ENCODE peak calls at places on chromosomes 16 and 17, in nine cellular contexts. U is OCI-LY7, O is fibroblast of the aortic adventitia, L is brain microvascular endothelial cell, E is right lobe of liver, W is dorsolateral prefrontal cortex, S is thoracic aorta, I is A549, Q is fibroblast of lung. T is an unnamed sample.

GRCh38 chr17:74528491-74529199 is 2.6 kb downstream of the CD300LB start:
- DNase-seq in U (peak; percentile 55), O (no peak), L (no peak), E (no peak), W (no peak), S (no peak), I (no peak), Q (no peak), T (peak; percentile 73)

GRCh38 chr17:67293251-67294203 is 48.5 kb upstream of the HELZ start:
- DNase-seq in U (peak; percentile 83), O (peak; percentile 48), L (peak; percentile 39), E (peak; percentile 75), W (peak; percentile 51), S (no peak), I (peak; percentile 79), Q (peak; percentile 50), T (peak; percentile 83)

GRCh38 chr17:31435581-31435980 is 44.1 kb downstream of the RAB11FIP4 start:
- DNase-seq in U (no peak), O (no peak), L (no peak), E (no peak), W (no peak), S (no peak), I (no peak), Q (no peak), T (no peak)

GRCh38 chr17:71224824-71225575 is 895.8 kb upstream of the SOX9 start:
- DNase-seq in U (no peak), O (no peak), L (no peak), E (no peak), W (no peak), S (no peak), I (no peak), Q (peak; percentile 10), T (no peak)

GRCh38 chr16:57843400-57843799 is 41.1 kb upstream of the KIFC3 start:
- DNase-seq in U (no peak), O (no peak), L (no peak), E (no peak), W (no peak), S (no peak), I (no peak), Q (no peak), T (no peak)

GRCh38 chr16:48373258-48374050 is 11.8 kb downstream of the SIAH1 start:
- DNase-seq in U (no peak), O (peak; percentile 30), L (no peak), E (no peak), W (no peak), S (no peak), I (no peak), Q (no peak), T (no peak)

GRCh38 chr17:41100081-41100480 is 1.9 kb downstream of the KRTAP4-16 start:
- DNase-seq in U (no peak), O (no peak), L (no peak), E (no peak), W (no peak), S (no peak), I (no peak), Q (no peak), T (no peak)

GRCh38 chr17:65638221-65638940 is 76.9 kb upstream of the AXIN2 start:
- DNase-seq in U (no peak), O (peak; percentile 27), L (no peak), E (no peak), W (no peak), S (no peak), I (no peak), Q (peak; percentile 88), T (no peak)

GRCh38 chr16:17470002-17470870 is 524 bp downstream of the XYLT1 start:
- DNase-seq in U (peak; percentile 55), O (peak; percentile 12), L (no peak), E (peak; percentile 36), W (peak; percentile 63), S (no peak), I (no peak), Q (no peak), T (no peak)

GRCh38 chr17:68035131-68035522 is 408 bp upstream of the KPNA2 start:
- DNase-seq in U (peak; percentile 98), O (no peak), L (peak; percentile 91), E (peak; percentile 94), W (peak; percentile 96), S (peak; percentile 77), I (no peak), Q (no peak), T (no peak)

GRCh38 chr16:2953706-2954105 is 10.4 kb upstream of the KREMEN2 start:
- DNase-seq in U (peak; percentile 88), O (no peak), L (no peak), E (no peak), W (peak; percentile 39), S (no peak), I (no peak), Q (no peak), T (no peak)

GRCh38 chr17:8479431-8479947 is 43.8 kb downstream of the NDEL1 start:
- DNase-seq in U (no peak), O (peak; percentile 97), L (no peak), E (no peak), W (peak; percentile 82), S (no peak), I (no peak), Q (peak; percentile 81), T (no peak)

GRCh38 chr17:32485261-32485955 is 1.4 kb upstream of the CDK5R1 start:
- DNase-seq in U (no peak), O (no peak), L (no peak), E (no peak), W (no peak), S (no peak), I (no peak), Q (no peak), T (no peak)

GRCh38 chr16:77437859-77438258 is 3.0 kb upstream of the ADAMTS18 start:
- DNase-seq in U (no peak), O (peak; percentile 37), L (peak; percentile 56), E (no peak), W (no peak), S (no peak), I (peak; percentile 29), Q (peak; percentile 52), T (no peak)

GRCh38 chr17:31739300-31739699 is 119.7 kb downstream of the COPRS start:
- DNase-seq in U (no peak), O (peak; percentile 96), L (peak; percentile 29), E (no peak), W (no peak), S (no peak), I (no peak), Q (peak; percentile 84), T (no peak)

GRCh38 chr17:72616457-72616856 is 476.0 kb downstream of the SLC39A11 start:
- DNase-seq in U (no peak), O (no peak), L (no peak), E (no peak), W (no peak), S (no peak), I (no peak), Q (no peak), T (no peak)

GRCh38 chr16:17125671-17126070 is 345.1 kb downstream of the XYLT1 start:
- DNase-seq in U (no peak), O (no peak), L (no peak), E (no peak), W (no peak), S (no peak), I (no peak), Q (no peak), T (no peak)

GRCh38 chr17:42288985-42289862 is 926 bp downstream of the STAT5A start:
- DNase-seq in U (no peak), O (no peak), L (no peak), E (peak; percentile 65), W (peak; percentile 38), S (no peak), I (no peak), Q (no peak), T (peak; percentile 58)

GRCh38 chr17:10105513-10106001 is 92.8 kb downstream of the GAS7 start:
- DNase-seq in U (no peak), O (peak; percentile 85), L (no peak), E (no peak), W (no peak), S (no peak), I (no peak), Q (peak; percentile 85), T (no peak)

GRCh38 chr17:65553009-65553645 is 8.3 kb downstream of the AXIN2 start:
- DNase-seq in U (no peak), O (peak; percentile 90), L (peak; percentile 28), E (no peak), W (no peak), S (no peak), I (no peak), Q (no peak), T (no peak)

GRCh38 chr17:50785126-50785525 is 17.8 kb upstream of the ANKRD40CL start:
- DNase-seq in U (no peak), O (no peak), L (no peak), E (no peak), W (no peak), S (no peak), I (no peak), Q (no peak), T (no peak)
- H3K4me3 ChIP-seq in U (no peak overlapping the region), O (no peak overlapping the region), L (no peak overlapping the region), E (no peak overlapping the region), W (no peak overlapping the region), S (no peak overlapping the region), I (no peak overlapping the region), Q (no peak overlapping the region), T (no peak overlapping the region)

GRCh38 chr16:720507-720989 is 398 bp upstream of the ANTKMT start:
- DNase-seq in U (no peak), O (peak; percentile 62), L (peak; percentile 43), E (no peak), W (peak; percentile 84), S (no peak), I (peak; percentile 84), Q (peak; percentile 59), T (peak; percentile 85)
- TF ChIP-seq CTCF in U (peak; percentile 58), O (peak; percentile 34), L (peak; percentile 50), E (no peak), W (no peak), S (no peak), I (peak; percentile 30), Q (no peak), T (peak; percentile 21)

GRCh38 chr16:10609410-10609774 is 29.0 kb upstream of the EMP2 start:
- DNase-seq in U (no peak), O (peak; percentile 85), L (peak; percentile 73), E (no peak), W (no peak), S (no peak), I (no peak), Q (peak; percentile 65), T (no peak)
- H3K4me3 ChIP-seq in U (no peak overlapping the region), O (no peak overlapping the region), L (no peak overlapping the region), E (no peak overlapping the region), W (no peak overlapping the region), S (no peak overlapping the region), I (no peak overlapping the region), Q (no peak overlapping the region), T (no peak overlapping the region)

DNA sequence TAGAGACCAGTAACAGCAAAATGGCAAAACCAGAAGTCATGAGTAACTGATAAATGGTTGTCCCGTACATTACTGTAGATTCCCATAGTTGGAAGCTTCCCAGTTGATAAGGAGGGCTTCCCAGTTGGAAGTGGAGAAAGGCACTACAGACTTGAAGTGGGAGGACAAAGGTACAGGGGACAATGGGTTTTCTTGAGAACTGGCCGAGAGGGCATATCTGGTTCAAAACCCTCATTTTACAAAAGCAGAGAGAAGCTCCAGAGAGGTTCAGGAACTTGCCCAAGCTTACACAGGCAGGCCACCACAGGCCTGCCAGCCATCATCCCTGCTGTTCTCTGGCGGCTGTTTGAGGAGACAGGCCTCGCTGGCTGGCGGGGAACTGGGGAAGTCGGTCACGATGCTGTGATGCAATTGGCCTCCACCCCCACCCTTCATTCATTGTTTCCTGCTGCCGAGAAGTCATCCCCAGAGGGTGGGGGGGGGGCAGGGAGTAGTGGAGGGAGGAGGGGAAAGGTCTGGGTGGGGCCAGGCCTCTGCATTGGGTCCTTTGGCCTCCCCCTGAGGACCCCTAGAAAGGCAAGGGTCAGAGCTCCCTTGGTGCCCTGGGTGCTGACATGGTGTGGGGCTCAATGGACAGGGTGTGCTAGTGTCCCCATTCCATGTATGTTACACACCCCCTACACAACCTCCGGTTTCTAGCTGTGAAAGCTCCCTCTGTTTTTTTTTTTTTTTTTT is 3.0 kb downstream of the UBALD2 start:
- DNase-seq in U (peak; percentile 90), O (peak; percentile 83), L (peak; percentile 71), E (peak; percentile 77), W (peak; percentile 89), S (no peak), I (no peak), Q (peak; percentile 75), T (peak; percentile 92)
- TF ChIP-seq CTCF in U (no peak), O (no peak), L (no peak), E (no peak), W (no peak), S (no peak), I (no peak), Q (no peak), T (no peak)

T was measured in GM12865.